ENCODE peak calls at places on chromosomes 11 and 22, in nine cellular contexts. J is body of pancreas; T is heart right ventricle; Y is gastrocnemius medialis; Z is Panc1; O is left lung; X is WTC11; F is PC-3; K is CD8-positive, alpha-beta T cell. B is an unnamed sample.

GRCh38 chr11:17760102-17761029 is 25.8 kb downstream of the KCNC1 start:
- ATAC-seq in J (peak; percentile 55), T (peak; percentile 79), Y (peak; percentile 83), Z (peak; percentile 91), O (peak; percentile 85), X (peak; percentile 98), F (peak; percentile 96), K (no peak), B (no peak)

GRCh38 chr22:31881198-31881597 is 63.1 kb upstream of the YWHAH start:
- ATAC-seq in J (no peak), T (no peak), Y (no peak), Z (no peak), O (no peak), X (no peak), F (no peak), K (no peak), B (no peak)

GRCh38 chr11:17921620-17922473 is 91.0 kb downstream of the SERGEF start:
- ATAC-seq in J (peak; percentile 27), T (no peak), Y (peak; percentile 94), Z (no peak), O (peak; percentile 81), X (no peak), F (no peak), K (no peak), B (peak; percentile 73)

GRCh38 chr11:119615003-119615878 is 113.8 kb downstream of the NECTIN1 start:
- ATAC-seq in J (peak; percentile 81), T (no peak), Y (no peak), Z (peak; percentile 80), O (peak; percentile 86), X (no peak), F (peak; percentile 98), K (no peak), B (peak; percentile 46)

GRCh38 chr11:87173185-87174039 is 135.7 kb downstream of the TMEM135 start:
- ATAC-seq in J (peak; percentile 68), T (no peak), Y (peak; percentile 56), Z (peak; percentile 96), O (peak; percentile 87), X (no peak), F (peak; percentile 95), K (peak; percentile 31), B (no peak)

GRCh38 chr11:27040302-27041115 is at the start of gene BBOX1:
- ATAC-seq in J (no peak), T (peak; percentile 11), Y (peak; percentile 51), Z (no peak), O (peak; percentile 58), X (peak; percentile 76), F (no peak), K (no peak), B (no peak)

GRCh38 chr11:34337016-34337415 is 20.8 kb downstream of the ABTB2 start:
- ATAC-seq in J (no peak), T (no peak), Y (no peak), Z (no peak), O (no peak), X (no peak), F (no peak), K (no peak), B (no peak)

GRCh38 chr11:128936546-128937275 is 6.0 kb downstream of the TP53AIP1 start:
- ATAC-seq in J (no peak), T (no peak), Y (no peak), Z (no peak), O (peak; percentile 38), X (peak; percentile 71), F (no peak), K (no peak), B (no peak)

GRCh38 chr11:10688401-10688800 is 5.2 kb downstream of the IRAG1 start:
- ATAC-seq in J (no peak), T (no peak), Y (no peak), Z (no peak), O (no peak), X (peak; percentile 81), F (peak; percentile 33), K (no peak), B (no peak)
- TF ChIP-seq CTCF in J (no peak), T (no peak), Y (no peak), Z (no peak), O (no peak), X (peak; percentile 39), F (peak; percentile 45), K (no peak), B (peak; percentile 20)

GRCh38 chr22:25334091-25334490 is 114.7 kb downstream of the CRYBB2 start:
- ATAC-seq in J (peak; percentile 47), T (peak; percentile 49), Y (no peak), Z (peak; percentile 84), O (peak; percentile 94), X (peak; percentile 90), F (no peak), K (no peak), B (no peak)
- TF ChIP-seq CTCF in J (peak; percentile 23), T (peak; percentile 59), Y (peak; percentile 34), Z (peak; percentile 76), O (peak; percentile 32), X (no peak), F (peak; percentile 41), K (no peak), B (no peak)

DNA sequence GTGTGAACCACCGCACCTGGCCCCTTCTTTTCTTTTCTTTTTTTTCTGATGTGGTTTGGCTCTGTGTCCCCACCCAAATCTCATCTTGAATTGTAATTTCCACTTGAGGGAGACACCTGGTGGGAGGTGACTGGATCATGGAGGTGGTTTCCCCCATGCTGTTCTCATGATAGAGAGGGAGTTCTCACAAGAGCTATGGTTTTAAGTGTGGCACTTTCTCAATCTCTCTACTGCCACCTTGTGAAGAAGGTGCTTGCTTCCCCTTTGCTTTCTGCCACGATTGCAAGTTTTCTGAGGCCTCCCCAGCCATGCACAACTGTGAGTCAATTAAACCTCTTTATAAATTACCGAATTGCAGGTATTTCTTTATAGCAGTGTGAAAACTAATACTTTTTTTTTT is 4.9 kb upstream of the TCN2 start:
- ATAC-seq in J (no peak), T (no peak), Y (no peak), Z (no peak), O (no peak), X (peak; percentile 6), F (peak; percentile 32), K (peak; percentile 72), B (no peak)
- TF ChIP-seq CTCF in J (peak; percentile 43), T (peak; percentile 23), Y (no peak), Z (peak; percentile 67), O (no peak), X (no peak), F (peak; percentile 50), K (no peak), B (no peak)

GRCh38 chr11:131579932-131580387 is 209.5 kb downstream of the NTM start:
- ATAC-seq in J (no peak), T (no peak), Y (no peak), Z (peak; percentile 88), O (peak; percentile 45), X (peak; percentile 97), F (peak; percentile 43), K (no peak), B (no peak)
- TF ChIP-seq CTCF in J (no peak), T (peak; percentile 38), Y (no peak), Z (peak; percentile 66), O (peak; percentile 13), X (peak; percentile 68), F (peak; percentile 47), K (no peak), B (peak; percentile 13)

GRCh38 chr11:11895672-11896071 is 53.9 kb downstream of the USP47 start:
- ATAC-seq in J (no peak), T (no peak), Y (no peak), Z (no peak), O (peak; percentile 34), X (no peak), F (peak; percentile 39), K (no peak), B (no peak)
- TF ChIP-seq CTCF in J (peak; percentile 29), T (peak; percentile 36), Y (no peak), Z (peak; percentile 26), O (no peak), X (no peak), F (peak; percentile 57), K (no peak), B (no peak)